ENCODE peak calls at places on chromosomes 4 and X, in eight cellular contexts. One of them, this sample, is unnamed.

GRCh38 chrX:9724711-9725110 is 40.9 kb downstream of the GPR143 start:
- DNase-seq in mucosa of descending colon: no peak
- DNase-seq in activated naive CD4-positive, alpha-beta T cell treated with Interleukin-2 at 50 U/mL for 16 hours: no peak
- DNase-seq in NCI-H748 treated with DMSO at 0.1 percent for 48 hours: no peak
- DNase-seq in NCI-H2081 treated with DMSO at 0.1 percent for 48 hours: no peak
- DNase-seq in T-helper 1 cell: no peak
- DNase-seq in activated CD4-positive, alpha-beta memory T cell treated with anti-CD3 and anti-CD28 coated beads for 36 hours: no peak
- DNase-seq in progenitor cell of endocrine pancreas: no peak
- DNase-seq in this sample: no peak

GRCh38 chr4:3674479-3674851 is 91.7 kb upstream of the ADRA2C start:
- DNase-seq in mucosa of descending colon: no peak
- DNase-seq in progenitor cell of endocrine pancreas: no peak
- DNase-seq in activated CD4-positive, alpha-beta memory T cell treated with anti-CD3 and anti-CD28 coated beads for 36 hours: no peak
- DNase-seq in T-helper 1 cell: no peak
- DNase-seq in NCI-H748 treated with DMSO at 0.1 percent for 48 hours: no peak
- DNase-seq in NCI-H2081 treated with DMSO at 0.1 percent for 48 hours: no peak
- DNase-seq in activated naive CD4-positive, alpha-beta T cell treated with Interleukin-2 at 50 U/mL for 16 hours: no peak
- DNase-seq in this sample: no peak

GRCh38 chr4:4714330-4714729 is 145.1 kb upstream of the MSX1 start:
- DNase-seq in activated CD4-positive, alpha-beta memory T cell treated with anti-CD3 and anti-CD28 coated beads for 36 hours: no peak
- DNase-seq in T-helper 1 cell: no peak
- DNase-seq in NCI-H2081 treated with DMSO at 0.1 percent for 48 hours: no peak
- DNase-seq in activated naive CD4-positive, alpha-beta T cell treated with Interleukin-2 at 50 U/mL for 16 hours: no peak
- DNase-seq in progenitor cell of endocrine pancreas: no peak
- DNase-seq in mucosa of descending colon: no peak
- DNase-seq in NCI-H748 treated with DMSO at 0.1 percent for 48 hours: no peak
- DNase-seq in this sample: peak

GRCh38 chr4:180923476-180923875 is 1319.7 kb upstream of the TENM3 start:
- DNase-seq in activated naive CD4-positive, alpha-beta T cell treated with Interleukin-2 at 50 U/mL for 16 hours: no peak
- DNase-seq in mucosa of descending colon: no peak
- DNase-seq in T-helper 1 cell: no peak
- DNase-seq in NCI-H748 treated with DMSO at 0.1 percent for 48 hours: no peak
- DNase-seq in progenitor cell of endocrine pancreas: no peak
- DNase-seq in activated CD4-positive, alpha-beta memory T cell treated with anti-CD3 and anti-CD28 coated beads for 36 hours: no peak
- DNase-seq in NCI-H2081 treated with DMSO at 0.1 percent for 48 hours: no peak
- DNase-seq in this sample: peak

GRCh38 chr4:38177792-38178665 is 217.8 kb downstream of the PTTG2 start:
- DNase-seq in activated CD4-positive, alpha-beta memory T cell treated with anti-CD3 and anti-CD28 coated beads for 36 hours: peak
- DNase-seq in progenitor cell of endocrine pancreas: no peak
- DNase-seq in mucosa of descending colon: peak
- DNase-seq in NCI-H748 treated with DMSO at 0.1 percent for 48 hours: no peak
- DNase-seq in activated naive CD4-positive, alpha-beta T cell treated with Interleukin-2 at 50 U/mL for 16 hours: peak
- DNase-seq in NCI-H2081 treated with DMSO at 0.1 percent for 48 hours: no peak
- DNase-seq in T-helper 1 cell: peak
- DNase-seq in this sample: no peak

GRCh38 chr4:109548655-109549054 is 11.4 kb upstream of the MCUB start:
- DNase-seq in activated naive CD4-positive, alpha-beta T cell treated with Interleukin-2 at 50 U/mL for 16 hours: no peak
- DNase-seq in NCI-H2081 treated with DMSO at 0.1 percent for 48 hours: no peak
- DNase-seq in mucosa of descending colon: no peak
- DNase-seq in activated CD4-positive, alpha-beta memory T cell treated with anti-CD3 and anti-CD28 coated beads for 36 hours: peak
- DNase-seq in progenitor cell of endocrine pancreas: no peak
- DNase-seq in NCI-H748 treated with DMSO at 0.1 percent for 48 hours: no peak
- DNase-seq in T-helper 1 cell: peak
- DNase-seq in this sample: peak

GRCh38 chrX:155094468-155095061 is 23.3 kb downstream of the BRCC3 start:
- DNase-seq in progenitor cell of endocrine pancreas: no peak
- DNase-seq in activated naive CD4-positive, alpha-beta T cell treated with Interleukin-2 at 50 U/mL for 16 hours: peak
- DNase-seq in activated CD4-positive, alpha-beta memory T cell treated with anti-CD3 and anti-CD28 coated beads for 36 hours: peak
- DNase-seq in T-helper 1 cell: peak
- DNase-seq in NCI-H2081 treated with DMSO at 0.1 percent for 48 hours: no peak
- DNase-seq in NCI-H748 treated with DMSO at 0.1 percent for 48 hours: peak
- DNase-seq in mucosa of descending colon: peak
- DNase-seq in this sample: no peak

GRCh38 chr4:125368684-125369083 is 53.9 kb downstream of the FAT4 start:
- DNase-seq in activated naive CD4-positive, alpha-beta T cell treated with Interleukin-2 at 50 U/mL for 16 hours: no peak
- DNase-seq in progenitor cell of endocrine pancreas: no peak
- DNase-seq in mucosa of descending colon: no peak
- DNase-seq in activated CD4-positive, alpha-beta memory T cell treated with anti-CD3 and anti-CD28 coated beads for 36 hours: no peak
- DNase-seq in NCI-H748 treated with DMSO at 0.1 percent for 48 hours: no peak
- DNase-seq in NCI-H2081 treated with DMSO at 0.1 percent for 48 hours: no peak
- DNase-seq in T-helper 1 cell: no peak
- DNase-seq in this sample: peak

GRCh38 chrX:68443155-68443868 is 10.0 kb upstream of the OPHN1 start:
- DNase-seq in activated naive CD4-positive, alpha-beta T cell treated with Interleukin-2 at 50 U/mL for 16 hours: peak
- DNase-seq in activated CD4-positive, alpha-beta memory T cell treated with anti-CD3 and anti-CD28 coated beads for 36 hours: peak
- DNase-seq in progenitor cell of endocrine pancreas: no peak
- DNase-seq in T-helper 1 cell: peak
- DNase-seq in NCI-H2081 treated with DMSO at 0.1 percent for 48 hours: no peak
- DNase-seq in mucosa of descending colon: no peak
- DNase-seq in NCI-H748 treated with DMSO at 0.1 percent for 48 hours: no peak
- DNase-seq in this sample: no peak

GRCh38 chrX:124256209-124256608 is 76.3 kb upstream of the TEX13D start:
- DNase-seq in T-helper 1 cell: no peak
- DNase-seq in activated naive CD4-positive, alpha-beta T cell treated with Interleukin-2 at 50 U/mL for 16 hours: no peak
- DNase-seq in mucosa of descending colon: no peak
- DNase-seq in NCI-H748 treated with DMSO at 0.1 percent for 48 hours: no peak
- DNase-seq in NCI-H2081 treated with DMSO at 0.1 percent for 48 hours: no peak
- DNase-seq in activated CD4-positive, alpha-beta memory T cell treated with anti-CD3 and anti-CD28 coated beads for 36 hours: no peak
- DNase-seq in progenitor cell of endocrine pancreas: no peak
- DNase-seq in this sample: peak

GRCh38 chr4:337932-338758 is 531 bp downstream of the ZNF141 start:
- DNase-seq in NCI-H2081 treated with DMSO at 0.1 percent for 48 hours: no peak
- DNase-seq in T-helper 1 cell: peak
- DNase-seq in NCI-H748 treated with DMSO at 0.1 percent for 48 hours: no peak
- DNase-seq in mucosa of descending colon: peak
- DNase-seq in activated naive CD4-positive, alpha-beta T cell treated with Interleukin-2 at 50 U/mL for 16 hours: peak
- DNase-seq in progenitor cell of endocrine pancreas: peak
- DNase-seq in activated CD4-positive, alpha-beta memory T cell treated with anti-CD3 and anti-CD28 coated beads for 36 hours: peak
- DNase-seq in this sample: no peak

GRCh38 chr4:2058264-2059033 is 678 bp upstream of the NAT8L start:
- DNase-seq in activated naive CD4-positive, alpha-beta T cell treated with Interleukin-2 at 50 U/mL for 16 hours: no peak
- DNase-seq in NCI-H748 treated with DMSO at 0.1 percent for 48 hours: no peak
- DNase-seq in activated CD4-positive, alpha-beta memory T cell treated with anti-CD3 and anti-CD28 coated beads for 36 hours: no peak
- DNase-seq in NCI-H2081 treated with DMSO at 0.1 percent for 48 hours: no peak
- DNase-seq in T-helper 1 cell: no peak
- DNase-seq in mucosa of descending colon: no peak
- DNase-seq in progenitor cell of endocrine pancreas: peak
- DNase-seq in this sample: no peak

GRCh38 chrX:128846385-128846784 is 676.9 kb downstream of the SMARCA1 start:
- DNase-seq in NCI-H2081 treated with DMSO at 0.1 percent for 48 hours: no peak
- DNase-seq in activated naive CD4-positive, alpha-beta T cell treated with Interleukin-2 at 50 U/mL for 16 hours: no peak
- DNase-seq in mucosa of descending colon: peak
- DNase-seq in activated CD4-positive, alpha-beta memory T cell treated with anti-CD3 and anti-CD28 coated beads for 36 hours: no peak
- DNase-seq in progenitor cell of endocrine pancreas: no peak
- DNase-seq in NCI-H748 treated with DMSO at 0.1 percent for 48 hours: no peak
- DNase-seq in T-helper 1 cell: no peak
- DNase-seq in this sample: no peak

GRCh38 chr4:5705672-5706310 is 2.6 kb downstream of the EVC2 start:
- DNase-seq in activated CD4-positive, alpha-beta memory T cell treated with anti-CD3 and anti-CD28 coated beads for 36 hours: no peak
- DNase-seq in NCI-H748 treated with DMSO at 0.1 percent for 48 hours: no peak
- DNase-seq in T-helper 1 cell: no peak
- DNase-seq in progenitor cell of endocrine pancreas: no peak
- DNase-seq in mucosa of descending colon: no peak
- DNase-seq in NCI-H2081 treated with DMSO at 0.1 percent for 48 hours: no peak
- DNase-seq in activated naive CD4-positive, alpha-beta T cell treated with Interleukin-2 at 50 U/mL for 16 hours: no peak
- DNase-seq in this sample: no peak

GRCh38 chrX:47539860-47540259 is 21.1 kb upstream of the ARAF start:
- DNase-seq in T-helper 1 cell: no peak
- DNase-seq in progenitor cell of endocrine pancreas: no peak
- DNase-seq in activated naive CD4-positive, alpha-beta T cell treated with Interleukin-2 at 50 U/mL for 16 hours: no peak
- DNase-seq in NCI-H2081 treated with DMSO at 0.1 percent for 48 hours: no peak
- DNase-seq in NCI-H748 treated with DMSO at 0.1 percent for 48 hours: no peak
- DNase-seq in activated CD4-positive, alpha-beta memory T cell treated with anti-CD3 and anti-CD28 coated beads for 36 hours: no peak
- DNase-seq in mucosa of descending colon: no peak
- DNase-seq in this sample: no peak

GRCh38 chr4:1113311-1114009 is at the start of gene RNF212:
- DNase-seq in activated naive CD4-positive, alpha-beta T cell treated with Interleukin-2 at 50 U/mL for 16 hours: peak
- DNase-seq in NCI-H2081 treated with DMSO at 0.1 percent for 48 hours: no peak
- DNase-seq in NCI-H748 treated with DMSO at 0.1 percent for 48 hours: no peak
- DNase-seq in activated CD4-positive, alpha-beta memory T cell treated with anti-CD3 and anti-CD28 coated beads for 36 hours: peak
- DNase-seq in mucosa of descending colon: peak
- DNase-seq in T-helper 1 cell: peak
- DNase-seq in progenitor cell of endocrine pancreas: no peak
- DNase-seq in this sample: no peak

GRCh38 chr4:99321241-99322191 is at the start of gene ADH1B:
- DNase-seq in mucosa of descending colon: no peak
- DNase-seq in activated CD4-positive, alpha-beta memory T cell treated with anti-CD3 and anti-CD28 coated beads for 36 hours: no peak
- DNase-seq in T-helper 1 cell: no peak
- DNase-seq in activated naive CD4-positive, alpha-beta T cell treated with Interleukin-2 at 50 U/mL for 16 hours: no peak
- DNase-seq in progenitor cell of endocrine pancreas: no peak
- DNase-seq in NCI-H2081 treated with DMSO at 0.1 percent for 48 hours: no peak
- DNase-seq in NCI-H748 treated with DMSO at 0.1 percent for 48 hours: no peak
- DNase-seq in this sample: no peak

GRCh38 chr4:160235771-160236170 is 1132.9 kb downstream of the RAPGEF2 start:
- DNase-seq in activated CD4-positive, alpha-beta memory T cell treated with anti-CD3 and anti-CD28 coated beads for 36 hours: no peak
- DNase-seq in progenitor cell of endocrine pancreas: no peak
- DNase-seq in activated naive CD4-positive, alpha-beta T cell treated with Interleukin-2 at 50 U/mL for 16 hours: no peak
- DNase-seq in T-helper 1 cell: no peak
- DNase-seq in mucosa of descending colon: no peak
- DNase-seq in NCI-H748 treated with DMSO at 0.1 percent for 48 hours: no peak
- DNase-seq in NCI-H2081 treated with DMSO at 0.1 percent for 48 hours: no peak
- DNase-seq in this sample: no peak

GRCh38 chrX:55648434-55648833 is 25.2 kb downstream of the FOXR2 start:
- DNase-seq in mucosa of descending colon: no peak
- DNase-seq in activated CD4-positive, alpha-beta memory T cell treated with anti-CD3 and anti-CD28 coated beads for 36 hours: no peak
- DNase-seq in T-helper 1 cell: no peak
- DNase-seq in activated naive CD4-positive, alpha-beta T cell treated with Interleukin-2 at 50 U/mL for 16 hours: no peak
- DNase-seq in NCI-H748 treated with DMSO at 0.1 percent for 48 hours: no peak
- DNase-seq in NCI-H2081 treated with DMSO at 0.1 percent for 48 hours: no peak
- DNase-seq in progenitor cell of endocrine pancreas: no peak
- DNase-seq in this sample: no peak

GRCh38 chr4:52358855-52359254 is 300.2 kb downstream of the USP46 start:
- DNase-seq in T-helper 1 cell: no peak
- DNase-seq in NCI-H748 treated with DMSO at 0.1 percent for 48 hours: no peak
- DNase-seq in mucosa of descending colon: no peak
- DNase-seq in activated CD4-positive, alpha-beta memory T cell treated with anti-CD3 and anti-CD28 coated beads for 36 hours: no peak
- DNase-seq in NCI-H2081 treated with DMSO at 0.1 percent for 48 hours: no peak
- DNase-seq in activated naive CD4-positive, alpha-beta T cell treated with Interleukin-2 at 50 U/mL for 16 hours: no peak
- DNase-seq in progenitor cell of endocrine pancreas: no peak
- DNase-seq in this sample: no peak

GRCh38 chr4:113411496-113411938 is 350.0 kb downstream of the CAMK2D start:
- DNase-seq in NCI-H2081 treated with DMSO at 0.1 percent for 48 hours: no peak
- DNase-seq in activated CD4-positive, alpha-beta memory T cell treated with anti-CD3 and anti-CD28 coated beads for 36 hours: no peak
- DNase-seq in NCI-H748 treated with DMSO at 0.1 percent for 48 hours: no peak
- DNase-seq in T-helper 1 cell: no peak
- DNase-seq in progenitor cell of endocrine pancreas: no peak
- DNase-seq in mucosa of descending colon: peak
- DNase-seq in activated naive CD4-positive, alpha-beta T cell treated with Interleukin-2 at 50 U/mL for 16 hours: no peak
- DNase-seq in this sample: peak

GRCh38 chrX:148223361-148223760 is 242.2 kb downstream of the FMR1NB start:
- DNase-seq in NCI-H2081 treated with DMSO at 0.1 percent for 48 hours: no peak
- DNase-seq in NCI-H748 treated with DMSO at 0.1 percent for 48 hours: no peak
- DNase-seq in mucosa of descending colon: no peak
- DNase-seq in activated CD4-positive, alpha-beta memory T cell treated with anti-CD3 and anti-CD28 coated beads for 36 hours: no peak
- DNase-seq in progenitor cell of endocrine pancreas: no peak
- DNase-seq in T-helper 1 cell: no peak
- DNase-seq in activated naive CD4-positive, alpha-beta T cell treated with Interleukin-2 at 50 U/mL for 16 hours: no peak
- DNase-seq in this sample: no peak

GRCh38 chrX:54794795-54795194 is 3.3 kb downstream of the ITIH6 start:
- DNase-seq in mucosa of descending colon: no peak
- DNase-seq in progenitor cell of endocrine pancreas: no peak
- DNase-seq in NCI-H748 treated with DMSO at 0.1 percent for 48 hours: no peak
- DNase-seq in NCI-H2081 treated with DMSO at 0.1 percent for 48 hours: no peak
- DNase-seq in activated naive CD4-positive, alpha-beta T cell treated with Interleukin-2 at 50 U/mL for 16 hours: no peak
- DNase-seq in activated CD4-positive, alpha-beta memory T cell treated with anti-CD3 and anti-CD28 coated beads for 36 hours: no peak
- DNase-seq in T-helper 1 cell: no peak
- DNase-seq in this sample: no peak

This sample was measured in GM04503.